ENCODE peak calls at places on chromosomes 3 and 15, in five cellular contexts. K is K562, O is A549, Y is fibroblast of pulmonary artery, A is kidney. M is an unnamed sample.

GRCh38 chr3:41327718-41328117 is 128.4 kb downstream of the CTNNB1 start:
- DNase-seq in A (no peak), K (no peak), O (no peak), Y (peak; percentile 75), M (no peak)

GRCh38 chr15:75646944-75647364 is 758 bp upstream of the SNX33 start:
- DNase-seq in K (no peak), Y (no peak), O (no peak), A (peak; percentile 81), M (no peak)

GRCh38 chr3:48974076-48974864 is 15.8 kb upstream of the P4HTM start:
- DNase-seq in A (no peak), K (no peak), Y (no peak), O (no peak), M (no peak)

GRCh38 chr3:10926831-10927521 is 65.6 kb upstream of the SLC6A1 start:
- DNase-seq in Y (peak; percentile 23), O (no peak), A (no peak), K (no peak), M (no peak)

GRCh38 chr3:12194669-12195161 is 36.0 kb upstream of the TIMP4 start:
- DNase-seq in Y (peak; percentile 36), A (no peak), K (peak; percentile 45), O (peak; percentile 73), M (no peak)

GRCh38 chr3:111589303-111590095 is 5.6 kb downstream of the ZBED2 start:
- DNase-seq in A (no peak), O (peak; percentile 28), K (no peak), Y (no peak), M (no peak)

GRCh38 chr3:134330895-134331810 is 43.1 kb downstream of the AMOTL2 start:
- DNase-seq in K (no peak), O (no peak), Y (peak; percentile 60), A (no peak), M (no peak)

GRCh38 chr3:65005481-65005880 is 317.7 kb upstream of the ADAMTS9 start:
- DNase-seq in K (no peak), Y (no peak), O (no peak), A (no peak), M (no peak)

GRCh38 chr15:87863152-87863551 is 393.4 kb downstream of the NTRK3 start:
- DNase-seq in O (no peak), K (no peak), A (no peak), Y (peak; percentile 38), M (no peak)

GRCh38 chr15:63191895-63192603 is 2.6 kb downstream of the RAB8B start:
- DNase-seq in A (no peak), K (no peak), O (no peak), Y (no peak), M (no peak)

GRCh38 chr3:69113536-69113935 is 8.9 kb downstream of the LMOD3 start:
- DNase-seq in Y (no peak), A (no peak), K (no peak), O (no peak), M (no peak)

GRCh38 chr3:129796146-129796545 is 97.4 kb downstream of the TMCC1 start:
- DNase-seq in A (no peak), K (no peak), Y (no peak), O (no peak), M (no peak)

GRCh38 chr3:161266731-161267150 is 45.6 kb downstream of the NMD3 start:
- DNase-seq in Y (peak; percentile 68), K (no peak), O (no peak), A (no peak), M (peak; percentile 43)

GRCh38 chr15:46652256-46652655 is 1017.4 kb downstream of the SQOR start:
- DNase-seq in Y (no peak), A (no peak), O (no peak), K (no peak), M (no peak)

GRCh38 chr15:85296615-85297402 is 83.6 kb upstream of the AKAP13 start:
- DNase-seq in O (peak; percentile 90), K (no peak), A (peak; percentile 72), Y (peak; percentile 87), M (peak; percentile 64)

GRCh38 chr3:3366391-3366790 is 186.9 kb upstream of the CRBN start:
- DNase-seq in Y (no peak), K (no peak), A (no peak), O (no peak), M (no peak)

GRCh38 chr3:101466465-101467309 is 46.3 kb downstream of the SENP7 start:
- DNase-seq in A (peak; percentile 61), O (no peak), Y (no peak), K (no peak), M (no peak)

GRCh38 chr3:52056968-52057805 is 816 bp upstream of the DUSP7 start:
- DNase-seq in K (peak; percentile 95), O (peak; percentile 92), A (peak; percentile 100), Y (peak; percentile 99), M (peak; percentile 96)
- TF ChIP-seq CTCF in K (no peak), O (no peak), A (peak; percentile 12), Y (no peak), M (no peak)

GRCh38 chr3:122679467-122680291 is 960 bp upstream of the PARP14 start:
- DNase-seq in K (peak; percentile 50), O (peak; percentile 16), Y (peak; percentile 28), A (peak; percentile 54), M (no peak)
- H3K4me3 ChIP-seq in K (peak overlapping the region; percentile 77), O (peak overlapping the region; percentile 73), Y (peak overlapping the region; percentile 82), A (peak overlapping the region; percentile 85), M (peak overlapping the region; percentile 79)

GRCh38 chr3:121943434-121943833 is 49.2 kb downstream of the SLC15A2 start:
- DNase-seq in O (no peak), A (no peak), K (no peak), Y (no peak), M (no peak)
- TF ChIP-seq CTCF in O (no peak), A (no peak), K (no peak), Y (no peak), M (no peak)

DNA sequence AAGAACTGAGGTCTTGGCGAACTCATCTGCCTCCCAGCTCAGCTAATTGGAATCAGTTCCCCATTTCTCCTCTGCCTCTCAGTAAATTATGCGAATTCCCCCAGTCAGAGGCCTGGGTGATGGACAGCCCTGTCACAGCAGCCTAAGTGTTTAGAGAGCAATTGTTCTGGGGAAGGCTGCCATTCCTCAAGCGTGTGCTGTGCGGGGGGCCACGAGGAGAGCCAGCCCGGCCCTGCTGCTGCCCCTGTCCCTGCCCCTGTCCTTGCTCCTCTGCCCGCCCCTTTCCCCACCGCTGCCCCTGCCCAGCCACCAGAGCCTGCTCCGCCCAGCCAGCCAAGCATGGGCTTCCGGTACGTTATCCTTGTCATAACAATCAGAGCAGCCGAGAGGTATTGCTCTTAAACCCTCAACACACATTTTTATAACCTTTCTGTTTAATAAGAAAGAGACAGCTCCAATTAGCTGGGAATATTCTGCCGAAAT is 12.2 kb upstream of the CACNA2D2 start:
- DNase-seq in A (peak; percentile 84), K (no peak), Y (peak; percentile 7), O (no peak), M (no peak)
- H3K4me3 ChIP-seq in A (no peak overlapping the region), K (no peak overlapping the region), Y (no peak overlapping the region), O (no peak overlapping the region), M (no peak overlapping the region)

GRCh38 chr3:14275962-14276909 is 97.6 kb downstream of the LSM3 start:
- DNase-seq in K (peak; percentile 40), O (no peak), Y (no peak), A (no peak), M (no peak)

GRCh38 chr3:14274537-14274936 is 95.9 kb downstream of the LSM3 start:
- DNase-seq in O (no peak), A (no peak), K (no peak), Y (no peak), M (no peak)

GRCh38 chr3:14277557-14277956 is 98.9 kb downstream of the LSM3 start:
- DNase-seq in Y (no peak), K (no peak), A (no peak), O (no peak), M (no peak)

GRCh38 chr3:14273886-14274517 is 95.4 kb downstream of the LSM3 start:
- DNase-seq in A (no peak), Y (no peak), K (no peak), O (no peak), M (no peak)

GRCh38 chr3:14274999-14275961 is 96.7 kb downstream of the LSM3 start:
- DNase-seq in Y (peak; percentile 31), O (no peak), A (no peak), K (peak; percentile 78), M (no peak)
- TF ChIP-seq CTCF in Y (peak; percentile 42), O (peak; percentile 33), A (no peak), K (peak; percentile 67), M (peak; percentile 32)

DNA sequence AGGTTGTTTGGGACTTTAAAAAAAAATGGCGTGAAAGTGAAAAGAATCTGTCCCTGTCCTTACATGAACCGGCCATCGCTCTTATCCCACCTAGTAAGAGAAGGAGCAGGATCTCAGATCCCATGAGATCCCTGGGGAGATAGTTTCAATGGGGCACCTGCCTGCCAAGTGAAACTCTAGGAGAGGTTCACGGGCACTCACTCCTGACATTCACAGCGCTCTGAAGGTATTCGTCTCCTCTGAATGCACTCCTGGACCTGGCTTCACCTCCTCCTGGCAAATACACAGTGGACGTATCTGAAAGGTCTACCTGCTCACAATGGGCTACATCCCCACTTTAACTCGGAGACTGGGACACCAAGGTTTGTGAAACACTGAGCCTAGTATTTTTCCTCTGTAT is 248.7 kb upstream of the ICE2 start:
- DNase-seq in O (no peak), Y (no peak), K (no peak), A (no peak), M (no peak)
- H3K4me3 ChIP-seq in O (no peak overlapping the region), Y (no peak overlapping the region), K (no peak overlapping the region), A (no peak overlapping the region), M (no peak overlapping the region)

GRCh38 chr3:105857963-105858362 is 10.8 kb downstream of the CBLB start:
- DNase-seq in O (no peak), A (no peak), K (no peak), Y (no peak), M (no peak)
- TF ChIP-seq CTCF in O (no peak), A (no peak), K (no peak), Y (no peak), M (no peak)

DNA sequence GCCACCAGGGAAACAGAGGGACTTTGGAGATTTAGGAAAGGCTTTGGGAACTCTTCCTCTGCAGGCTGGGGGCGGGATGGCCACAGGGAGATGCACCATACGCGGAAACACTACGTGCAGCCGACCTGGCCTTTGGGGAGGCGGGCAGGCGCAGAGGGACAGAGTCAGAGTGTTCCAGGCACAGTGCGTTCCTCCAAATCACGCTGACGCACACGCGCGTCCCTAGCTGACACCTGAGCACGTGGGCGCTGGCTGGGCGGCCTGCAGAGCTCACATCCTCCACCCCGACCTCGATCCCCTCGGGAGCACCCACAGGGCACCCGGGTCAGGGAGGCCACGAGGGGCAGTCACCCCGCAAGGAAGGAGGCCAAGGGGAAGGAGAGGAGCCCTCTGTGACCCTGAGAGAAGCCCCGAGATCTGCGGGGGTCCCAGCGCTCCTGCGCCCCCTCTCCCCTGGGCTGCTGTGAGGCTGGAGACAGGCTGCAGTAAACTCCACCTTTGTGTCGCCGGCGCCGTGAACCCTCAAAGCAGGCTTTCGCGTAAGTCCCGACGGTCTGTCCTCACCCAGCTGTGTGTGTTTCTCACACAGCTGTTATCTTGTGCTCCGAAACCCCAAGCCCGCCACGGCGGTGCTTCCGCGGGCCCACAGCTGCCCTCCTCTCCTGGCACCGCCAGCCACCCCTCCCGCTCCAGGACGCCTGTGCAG is 196.3 kb downstream of the OCA2 start:
- DNase-seq in Y (no peak), K (no peak), A (no peak), O (no peak), M (no peak)
- H3K4me3 ChIP-seq in Y (no peak overlapping the region), K (no peak overlapping the region), A (no peak overlapping the region), O (no peak overlapping the region), M (no peak overlapping the region)